ENCODE peak calls at places on chromosomes 4 and X, in ten cellular contexts. One of them, this sample, is unnamed.

GRCh38 chr4:118175506-118175905 is 141.2 kb downstream of the NDST3 start:
- DNase-seq in sigmoid colon: no peak
- DNase-seq in adrenal gland: no peak
- DNase-seq in stomach: no peak
- DNase-seq in suprapubic skin: no peak
- DNase-seq in body of pancreas: no peak
- DNase-seq in H54: no peak
- DNase-seq in NB4: peak; percentile 79
- DNase-seq in GM12892: no peak
- DNase-seq in heart left ventricle: no peak
- DNase-seq in this sample: no peak

GRCh38 chr4:52578951-52579350 is 80.2 kb downstream of the USP46 start:
- DNase-seq in sigmoid colon: no peak
- DNase-seq in adrenal gland: no peak
- DNase-seq in stomach: no peak
- DNase-seq in suprapubic skin: no peak
- DNase-seq in body of pancreas: no peak
- DNase-seq in H54: no peak
- DNase-seq in NB4: no peak
- DNase-seq in GM12892: no peak
- DNase-seq in heart left ventricle: no peak
- DNase-seq in this sample: no peak

GRCh38 chrX:9342581-9343051 is 122.2 kb upstream of the TBL1X start:
- DNase-seq in sigmoid colon: peak; percentile 94
- DNase-seq in adrenal gland: peak; percentile 87
- DNase-seq in stomach: peak; percentile 83
- DNase-seq in suprapubic skin: peak; percentile 80
- DNase-seq in body of pancreas: peak; percentile 82
- DNase-seq in H54: peak; percentile 36
- DNase-seq in NB4: peak; percentile 88
- DNase-seq in GM12892: no peak
- DNase-seq in heart left ventricle: peak; percentile 84
- DNase-seq in this sample: peak; percentile 56

GRCh38 chr4:143023519-143023918 is 161.2 kb upstream of the USP38 start:
- DNase-seq in sigmoid colon: no peak
- DNase-seq in adrenal gland: no peak
- DNase-seq in stomach: no peak
- DNase-seq in suprapubic skin: no peak
- DNase-seq in body of pancreas: no peak
- DNase-seq in H54: no peak
- DNase-seq in NB4: peak; percentile 31
- DNase-seq in GM12892: no peak
- DNase-seq in heart left ventricle: no peak
- DNase-seq in this sample: no peak

GRCh38 chr4:73822389-73822788 is 14.1 kb upstream of the CXCL6 start:
- DNase-seq in sigmoid colon: no peak
- DNase-seq in adrenal gland: no peak
- DNase-seq in stomach: no peak
- DNase-seq in suprapubic skin: no peak
- DNase-seq in body of pancreas: no peak
- DNase-seq in H54: no peak
- DNase-seq in NB4: no peak
- DNase-seq in GM12892: no peak
- DNase-seq in heart left ventricle: no peak
- DNase-seq in this sample: no peak

GRCh38 chrX:48957477-48957826 is at the start of gene OTUD5:
- DNase-seq in sigmoid colon: no peak
- DNase-seq in adrenal gland: no peak
- DNase-seq in stomach: no peak
- DNase-seq in suprapubic skin: no peak
- DNase-seq in body of pancreas: no peak
- DNase-seq in H54: no peak
- DNase-seq in NB4: peak; percentile 78
- DNase-seq in GM12892: peak; percentile 75
- DNase-seq in heart left ventricle: peak; percentile 62
- DNase-seq in this sample: no peak

GRCh38 chr4:151841107-151841506 is 80.3 kb upstream of the GATB start:
- DNase-seq in sigmoid colon: no peak
- DNase-seq in adrenal gland: no peak
- DNase-seq in stomach: no peak
- DNase-seq in suprapubic skin: no peak
- DNase-seq in body of pancreas: no peak
- DNase-seq in H54: no peak
- DNase-seq in NB4: no peak
- DNase-seq in GM12892: no peak
- DNase-seq in heart left ventricle: no peak
- DNase-seq in this sample: no peak

GRCh38 chr4:80705311-80705710 is 325.2 kb upstream of the BMP3 start:
- DNase-seq in sigmoid colon: no peak
- DNase-seq in adrenal gland: no peak
- DNase-seq in stomach: no peak
- DNase-seq in suprapubic skin: no peak
- DNase-seq in body of pancreas: no peak
- DNase-seq in H54: no peak
- DNase-seq in NB4: no peak
- DNase-seq in GM12892: no peak
- DNase-seq in heart left ventricle: no peak
- DNase-seq in this sample: no peak

GRCh38 chr4:38644201-38644600 is 19.8 kb upstream of the KLF3 start:
- DNase-seq in sigmoid colon: no peak
- DNase-seq in adrenal gland: no peak
- DNase-seq in stomach: no peak
- DNase-seq in suprapubic skin: no peak
- DNase-seq in body of pancreas: no peak
- DNase-seq in H54: no peak
- DNase-seq in NB4: no peak
- DNase-seq in GM12892: no peak
- DNase-seq in heart left ventricle: no peak
- DNase-seq in this sample: no peak

GRCh38 chr4:38634047-38634759 is 29.8 kb upstream of the KLF3 start:
- DNase-seq in sigmoid colon: no peak
- DNase-seq in adrenal gland: no peak
- DNase-seq in stomach: no peak
- DNase-seq in suprapubic skin: no peak
- DNase-seq in body of pancreas: no peak
- DNase-seq in H54: no peak
- DNase-seq in NB4: no peak
- DNase-seq in GM12892: no peak
- DNase-seq in heart left ventricle: no peak
- DNase-seq in this sample: no peak

GRCh38 chr4:38641796-38642195 is 22.2 kb upstream of the KLF3 start:
- DNase-seq in sigmoid colon: no peak
- DNase-seq in adrenal gland: no peak
- DNase-seq in stomach: no peak
- DNase-seq in suprapubic skin: no peak
- DNase-seq in body of pancreas: no peak
- DNase-seq in H54: no peak
- DNase-seq in NB4: no peak
- DNase-seq in GM12892: no peak
- DNase-seq in heart left ventricle: no peak
- DNase-seq in this sample: no peak

GRCh38 chr4:38639245-38639644 is 24.8 kb upstream of the KLF3 start:
- DNase-seq in sigmoid colon: no peak
- DNase-seq in adrenal gland: no peak
- DNase-seq in stomach: no peak
- DNase-seq in suprapubic skin: no peak
- DNase-seq in body of pancreas: no peak
- DNase-seq in H54: no peak
- DNase-seq in NB4: no peak
- DNase-seq in GM12892: no peak
- DNase-seq in heart left ventricle: no peak
- DNase-seq in this sample: no peak
- TF ChIP-seq POLR2A in sigmoid colon: no peak
- TF ChIP-seq POLR2A in adrenal gland: no peak
- TF ChIP-seq POLR2A in stomach: no peak
- TF ChIP-seq POLR2A in suprapubic skin: no peak
- TF ChIP-seq POLR2A in body of pancreas: no peak
- TF ChIP-seq POLR2A in H54: no peak
- TF ChIP-seq POLR2A in NB4: no peak
- TF ChIP-seq POLR2A in GM12892: no peak
- TF ChIP-seq POLR2A in heart left ventricle: no peak
- TF ChIP-seq POLR2A in this sample: no peak

DNA sequence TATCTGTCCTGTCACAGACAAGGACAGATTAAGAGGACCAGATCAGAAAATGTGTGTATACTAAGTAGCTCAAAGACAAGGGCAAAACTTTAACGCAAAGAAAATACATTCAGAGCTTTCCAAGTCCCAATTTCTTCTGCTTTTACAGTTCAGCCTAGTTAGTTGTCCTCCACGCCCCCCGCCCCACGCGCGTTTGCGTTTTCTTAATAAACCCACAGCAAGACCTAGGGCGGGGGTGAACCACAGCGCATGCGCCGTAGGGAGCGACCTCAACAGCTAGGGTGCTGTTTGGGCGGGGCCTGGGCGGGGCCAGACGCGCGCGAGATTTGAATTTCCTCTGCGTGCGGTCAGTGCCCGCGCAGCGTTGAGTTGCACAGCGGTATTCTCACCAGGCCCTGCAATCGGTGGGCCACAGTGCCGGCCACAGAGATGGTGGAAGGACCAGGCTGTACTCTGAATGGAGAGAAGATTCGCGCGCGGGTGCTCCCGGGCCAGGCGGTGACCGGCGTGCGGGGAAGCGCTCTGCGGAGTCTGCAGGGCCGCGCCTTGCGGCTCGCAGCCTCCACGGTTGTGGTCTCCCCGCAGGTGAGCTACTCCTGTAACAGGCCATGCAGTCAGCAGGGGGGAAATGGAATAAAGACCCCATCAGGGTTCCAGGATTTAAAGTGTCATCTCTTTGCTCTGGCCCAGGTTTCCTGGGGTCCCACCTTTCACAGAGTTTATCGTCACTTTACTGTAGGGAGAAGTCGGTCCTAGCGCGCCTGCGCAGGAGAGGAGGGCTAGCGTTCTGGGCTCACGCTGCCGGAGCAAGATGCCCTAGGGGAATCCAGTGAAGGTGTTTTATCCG is at the start of gene NEIL3:
- DNase-seq in sigmoid colon: peak; percentile 90
- DNase-seq in adrenal gland: peak; percentile 93
- DNase-seq in stomach: peak; percentile 90
- DNase-seq in suprapubic skin: peak; percentile 91
- DNase-seq in body of pancreas: peak; percentile 88
- DNase-seq in H54: peak; percentile 55
- DNase-seq in NB4: peak; percentile 96
- DNase-seq in GM12892: peak; percentile 70
- DNase-seq in heart left ventricle: peak; percentile 88
- DNase-seq in this sample: peak; percentile 56
- TF ChIP-seq POLR2A in sigmoid colon: no peak
- TF ChIP-seq POLR2A in adrenal gland: no peak
- TF ChIP-seq POLR2A in stomach: no peak
- TF ChIP-seq POLR2A in suprapubic skin: no peak
- TF ChIP-seq POLR2A in body of pancreas: no peak
- TF ChIP-seq POLR2A in H54: peak; percentile 68
- TF ChIP-seq POLR2A in NB4: peak; percentile 91
- TF ChIP-seq POLR2A in GM12892: peak; percentile 74
- TF ChIP-seq POLR2A in heart left ventricle: no peak
- TF ChIP-seq POLR2A in this sample: no peak

GRCh38 chrX:11758400-11759171 is 549 bp downstream of the MSL3 start:
- DNase-seq in sigmoid colon: peak; percentile 94
- DNase-seq in adrenal gland: peak; percentile 92
- DNase-seq in stomach: peak; percentile 87
- DNase-seq in suprapubic skin: peak; percentile 87
- DNase-seq in body of pancreas: peak; percentile 89
- DNase-seq in H54: peak; percentile 23
- DNase-seq in NB4: peak; percentile 83
- DNase-seq in GM12892: peak; percentile 41
- DNase-seq in heart left ventricle: peak; percentile 85
- DNase-seq in this sample: peak; percentile 71
- TF ChIP-seq POLR2A in sigmoid colon: no peak
- TF ChIP-seq POLR2A in adrenal gland: no peak
- TF ChIP-seq POLR2A in stomach: no peak
- TF ChIP-seq POLR2A in suprapubic skin: no peak
- TF ChIP-seq POLR2A in body of pancreas: peak; percentile 48
- TF ChIP-seq POLR2A in H54: peak; percentile 41
- TF ChIP-seq POLR2A in NB4: no peak
- TF ChIP-seq POLR2A in GM12892: peak; percentile 29
- TF ChIP-seq POLR2A in heart left ventricle: no peak
- TF ChIP-seq POLR2A in this sample: no peak

GRCh38 chrX:107677909-107678308 is 49.6 kb downstream of the PRPS1 start:
- DNase-seq in sigmoid colon: no peak
- DNase-seq in adrenal gland: no peak
- DNase-seq in stomach: no peak
- DNase-seq in suprapubic skin: no peak
- DNase-seq in body of pancreas: no peak
- DNase-seq in H54: no peak
- DNase-seq in NB4: peak; percentile 34
- DNase-seq in GM12892: no peak
- DNase-seq in heart left ventricle: no peak
- DNase-seq in this sample: no peak

GRCh38 chrX:107675365-107675654 is 47.0 kb downstream of the PRPS1 start:
- DNase-seq in sigmoid colon: no peak
- DNase-seq in adrenal gland: no peak
- DNase-seq in stomach: no peak
- DNase-seq in suprapubic skin: no peak
- DNase-seq in body of pancreas: no peak
- DNase-seq in H54: no peak
- DNase-seq in NB4: no peak
- DNase-seq in GM12892: no peak
- DNase-seq in heart left ventricle: no peak
- DNase-seq in this sample: no peak

GRCh38 chrX:107675823-107676555 is 47.7 kb downstream of the PRPS1 start:
- DNase-seq in sigmoid colon: peak; percentile 77
- DNase-seq in adrenal gland: peak; percentile 67
- DNase-seq in stomach: no peak
- DNase-seq in suprapubic skin: no peak
- DNase-seq in body of pancreas: peak; percentile 32
- DNase-seq in H54: no peak
- DNase-seq in NB4: peak; percentile 93
- DNase-seq in GM12892: no peak
- DNase-seq in heart left ventricle: no peak
- DNase-seq in this sample: peak; percentile 42

GRCh38 chrX:107677501-107677901 is 49.2 kb downstream of the PRPS1 start:
- DNase-seq in sigmoid colon: no peak
- DNase-seq in adrenal gland: no peak
- DNase-seq in stomach: no peak
- DNase-seq in suprapubic skin: no peak
- DNase-seq in body of pancreas: no peak
- DNase-seq in H54: no peak
- DNase-seq in NB4: peak; percentile 51
- DNase-seq in GM12892: no peak
- DNase-seq in heart left ventricle: no peak
- DNase-seq in this sample: no peak

DNA sequence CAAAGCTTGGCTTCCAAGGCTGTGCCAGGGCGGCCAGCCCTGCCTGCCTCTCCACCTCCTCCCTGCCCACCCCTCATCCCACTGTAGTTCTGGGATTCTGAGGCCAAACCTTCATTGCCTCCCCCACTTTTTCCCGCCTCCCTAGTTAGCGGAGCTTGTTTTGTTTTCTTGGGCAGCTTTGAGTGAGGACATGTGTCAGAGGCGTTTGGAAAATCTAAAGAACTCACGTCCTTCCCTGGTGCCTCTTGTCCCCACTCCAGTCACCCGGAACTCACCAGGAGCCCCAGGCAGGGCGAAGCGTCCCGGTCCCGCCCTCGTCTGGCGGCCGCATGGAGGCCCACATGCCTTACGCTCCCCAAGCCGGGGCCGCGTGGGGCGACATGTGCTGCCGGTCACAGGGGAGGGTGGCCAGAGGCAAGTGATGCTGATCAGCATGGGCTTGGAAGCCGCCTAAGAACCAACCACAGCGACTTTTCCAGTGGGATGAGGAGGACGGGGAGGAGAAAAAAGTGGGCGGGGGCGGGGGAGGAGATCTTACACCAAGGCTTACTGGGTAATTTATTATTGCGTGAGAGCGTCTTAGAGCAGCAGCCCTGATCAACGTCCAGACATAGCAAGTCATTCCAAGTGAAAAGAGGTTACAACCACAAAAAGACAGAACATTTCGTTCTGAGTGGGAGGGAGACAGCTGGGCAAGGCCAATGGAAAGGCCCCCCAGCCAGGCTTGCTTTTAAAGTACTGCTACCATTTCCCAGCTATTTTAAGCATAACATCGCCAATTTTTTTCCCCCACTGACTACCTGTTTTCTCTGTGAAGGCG is 48.5 kb downstream of the PRPS1 start:
- DNase-seq in sigmoid colon: peak; percentile 94
- DNase-seq in adrenal gland: peak; percentile 94
- DNase-seq in stomach: peak; percentile 77
- DNase-seq in suprapubic skin: peak; percentile 91
- DNase-seq in body of pancreas: peak; percentile 81
- DNase-seq in H54: peak; percentile 44
- DNase-seq in NB4: peak; percentile 94
- DNase-seq in GM12892: no peak
- DNase-seq in heart left ventricle: peak; percentile 82
- DNase-seq in this sample: peak; percentile 77
- TF ChIP-seq POLR2A in sigmoid colon: peak; percentile 62
- TF ChIP-seq POLR2A in adrenal gland: peak; percentile 42
- TF ChIP-seq POLR2A in stomach: no peak
- TF ChIP-seq POLR2A in suprapubic skin: no peak
- TF ChIP-seq POLR2A in body of pancreas: peak; percentile 68
- TF ChIP-seq POLR2A in H54: no peak
- TF ChIP-seq POLR2A in NB4: peak; percentile 60
- TF ChIP-seq POLR2A in GM12892: no peak
- TF ChIP-seq POLR2A in heart left ventricle: peak; percentile 42
- TF ChIP-seq POLR2A in this sample: peak; percentile 42